ENCODE peak calls at places on chromosomes 11 and 22, in eight cellular contexts. X is ovary, W is astrocyte of the spinal cord, N is psoas muscle, U is prostate gland, G is AG04450, E is brain microvascular endothelial cell, A is tibial artery. C is an unnamed sample.

GRCh38 chr22:29704528-29705285 is 15.1 kb upstream of the CABP7 start:
- DNase-seq in G (peak; percentile 24), U (peak; percentile 46), W (peak; percentile 50), E (peak; percentile 38), X (no peak), A (no peak), N (no peak), C (no peak)

GRCh38 chr11:118304809-118305248 is 299 bp downstream of the CD3E start:
- DNase-seq in N (no peak), X (no peak), A (no peak), G (no peak), U (no peak), E (no peak), W (no peak), C (no peak)

GRCh38 chr11:134696455-134696854 is 284.4 kb upstream of the B3GAT1 start:
- DNase-seq in U (no peak), A (no peak), E (no peak), X (no peak), N (no peak), W (no peak), G (no peak), C (no peak)

GRCh38 chr22:20449819-20450550 is 12.4 kb upstream of the SCARF2 start:
- DNase-seq in U (no peak), W (no peak), X (no peak), A (no peak), E (no peak), N (peak; percentile 26), G (no peak), C (no peak)

GRCh38 chr11:35622070-35622469 is 3.8 kb downstream of the FJX1 start:
- DNase-seq in W (peak; percentile 81), N (no peak), X (no peak), A (no peak), E (peak; percentile 79), U (peak; percentile 53), G (peak; percentile 50), C (peak; percentile 65)

GRCh38 chr22:32572741-32573140 is 98.1 kb downstream of the FBXO7 start:
- DNase-seq in N (no peak), G (no peak), U (no peak), E (no peak), W (no peak), X (no peak), A (no peak), C (no peak)

GRCh38 chr11:2074266-2074825 is 64.8 kb downstream of the IGF2 start:
- DNase-seq in G (no peak), A (no peak), W (no peak), U (no peak), N (no peak), E (no peak), X (no peak), C (no peak)

GRCh38 chr11:578276-579035 is 2.2 kb downstream of the PHRF1 start:
- DNase-seq in A (no peak), N (no peak), W (no peak), X (no peak), E (no peak), G (no peak), U (no peak), C (no peak)

GRCh38 chr11:104798794-104799193 is 99.5 kb downstream of the CASP12 start:
- DNase-seq in A (no peak), W (peak; percentile 9), E (no peak), N (no peak), U (no peak), G (no peak), X (no peak), C (no peak)

GRCh38 chr11:77113382-77114088 is 10.9 kb downstream of the OMP start:
- DNase-seq in X (no peak), E (no peak), W (peak; percentile 45), N (peak; percentile 26), G (no peak), U (no peak), A (no peak), C (no peak)

GRCh38 chr11:8247312-8247711 is 16.4 kb downstream of the LMO1 start:
- DNase-seq in W (no peak), E (no peak), U (no peak), X (no peak), G (no peak), N (peak; percentile 77), A (no peak), C (no peak)

GRCh38 chr11:44515085-44515484 is 50.4 kb upstream of the CD82 start:
- DNase-seq in G (no peak), A (no peak), E (no peak), U (no peak), N (no peak), W (peak; percentile 22), X (no peak), C (no peak)

GRCh38 chr11:128802358-128802981 is 64.6 kb downstream of the KCNJ1 start:
- DNase-seq in A (no peak), G (no peak), N (no peak), W (no peak), X (no peak), U (no peak), E (peak; percentile 38), C (peak; percentile 55)

GRCh38 chr11:121696177-121696863 is 243.6 kb upstream of the SORL1-AS1 start:
- DNase-seq in W (peak; percentile 46), A (peak; percentile 73), U (no peak), N (no peak), X (no peak), E (no peak), G (no peak), C (no peak)

GRCh38 chr11:116605543-116605942 is 167.2 kb downstream of the BUD13 start:
- DNase-seq in A (no peak), E (peak; percentile 6), N (no peak), G (no peak), W (peak; percentile 10), U (no peak), X (no peak), C (no peak)

GRCh38 chr11:11163256-11163655 is 189.8 kb downstream of the CSNK2A3 start:
- DNase-seq in U (no peak), W (no peak), E (no peak), N (no peak), A (no peak), X (no peak), G (no peak), C (peak; percentile 9)

GRCh38 chr22:49392841-49393510 is 434.7 kb downstream of the BRD1 start:
- DNase-seq in W (no peak), N (no peak), G (no peak), E (no peak), X (no peak), U (no peak), A (no peak), C (no peak)

GRCh38 chr11:87878373-87878779 is 296.9 kb downstream of the RAB38 start:
- DNase-seq in X (no peak), W (peak; percentile 48), G (peak; percentile 16), E (peak; percentile 64), U (no peak), A (no peak), N (no peak), C (peak; percentile 37)

GRCh38 chr11:73382183-73382582 is 6.0 kb downstream of the RELT start:
- DNase-seq in E (no peak), G (no peak), N (no peak), W (no peak), U (no peak), A (no peak), X (no peak), C (no peak)

GRCh38 chr11:73380897-73381410 is 4.8 kb downstream of the RELT start:
- DNase-seq in X (no peak), W (no peak), G (no peak), A (no peak), N (no peak), E (no peak), U (no peak), C (no peak)

GRCh38 chr11:73380321-73380720 is 4.1 kb downstream of the RELT start:
- DNase-seq in N (no peak), U (no peak), E (no peak), A (no peak), G (no peak), W (no peak), X (no peak), C (no peak)

GRCh38 chr11:73382747-73383146 is 6.5 kb downstream of the RELT start:
- DNase-seq in N (no peak), G (no peak), E (no peak), X (no peak), W (no peak), A (no peak), U (no peak), C (no peak)

GRCh38 chr11:73381589-73381988 is 5.4 kb downstream of the RELT start:
- DNase-seq in X (no peak), G (no peak), W (no peak), E (no peak), U (no peak), N (peak; percentile 65), A (no peak), C (no peak)
- H3K4me3 ChIP-seq in X (no peak overlapping the region), G (no peak overlapping the region), W (no peak overlapping the region), E (no peak overlapping the region), U (no peak overlapping the region), N (no peak overlapping the region), A (no peak overlapping the region), C (no peak overlapping the region)

GRCh38 chr11:17399236-17399635 is 10.8 kb upstream of the KCNJ11 start:
- DNase-seq in A (no peak), G (no peak), U (no peak), N (no peak), W (no peak), E (no peak), X (no peak), C (no peak)

GRCh38 chr11:17401316-17401715 is 12.9 kb upstream of the KCNJ11 start:
- DNase-seq in U (no peak), E (no peak), G (no peak), W (no peak), X (no peak), A (no peak), N (no peak), C (no peak)

GRCh38 chr11:17402486-17402885 is 14.0 kb upstream of the KCNJ11 start:
- DNase-seq in N (no peak), X (no peak), A (no peak), W (no peak), E (no peak), G (no peak), U (no peak), C (no peak)

GRCh38 chr11:17401841-17402240 is 13.4 kb upstream of the KCNJ11 start:
- DNase-seq in G (no peak), A (no peak), W (no peak), N (no peak), X (no peak), E (no peak), U (no peak), C (no peak)

GRCh38 chr11:17400048-17400775 is 11.8 kb upstream of the KCNJ11 start:
- DNase-seq in N (no peak), A (no peak), G (no peak), W (no peak), E (no peak), X (no peak), U (no peak), C (no peak)
- H3K4me3 ChIP-seq in N (no peak overlapping the region), A (no peak overlapping the region), G (no peak overlapping the region), W (no peak overlapping the region), E (no peak overlapping the region), X (no peak overlapping the region), U (no peak overlapping the region), C (no peak overlapping the region)

GRCh38 chr11:125062196-125062930 is 742 bp upstream of the SLC37A2 start:
- DNase-seq in X (no peak), U (no peak), A (no peak), G (no peak), E (no peak), W (no peak), N (no peak), C (no peak)
- H3K4me3 ChIP-seq in X (peak overlapping the region; percentile 59), U (peak overlapping the region; percentile 50), A (peak overlapping the region; percentile 61), G (peak overlapping the region; percentile 81), E (peak overlapping the region; percentile 76), W (peak overlapping the region; percentile 58), N (peak overlapping the region; percentile 82), C (peak overlapping the region; percentile 77)

GRCh38 chr11:126664643-126665042 is 309.2 kb downstream of the ST3GAL4 start:
- DNase-seq in G (no peak), X (no peak), W (no peak), A (no peak), E (no peak), U (no peak), N (no peak), C (no peak)
- H3K4me3 ChIP-seq in G (no peak overlapping the region), X (no peak overlapping the region), W (no peak overlapping the region), A (no peak overlapping the region), E (no peak overlapping the region), U (no peak overlapping the region), N (no peak overlapping the region), C (no peak overlapping the region)